ENCODE peak calls at places on chromosome 16, in six cellular contexts. I, D, X, K, Q and C are unnamed samples.
A peak's percentile ranks its signal among the peaks of the same experiment; 100 is the strongest.

GRCh38 chr16:15530085-15530484 is 95.7 kb downstream of the BMERB1 start:
- DNase-seq in X (no peak), D (no peak), K (no peak), Q (no peak), I (no peak), C (no peak)

GRCh38 chr16:56450275-56450889 is 750 bp downstream of the NUDT21 start:
- DNase-seq in Q (no peak), X (no peak), I (no peak), K (no peak), D (peak; percentile 28), C (peak; percentile 43)

GRCh38 chr16:553601-554296 is 6.4 kb upstream of the PRR35 start:
- DNase-seq in X (no peak), Q (no peak), K (no peak), I (no peak), D (no peak), C (no peak)

GRCh38 chr16:989354-989814 is 7.8 kb downstream of the SOX8 start:
- DNase-seq in I (no peak), K (no peak), D (no peak), X (no peak), Q (no peak), C (no peak)

GRCh38 chr16:87317766-87318121 is 552 bp upstream of the C16orf95 start:
- DNase-seq in I (peak; percentile 67), X (no peak), K (no peak), D (no peak), Q (no peak), C (peak; percentile 47)

GRCh38 chr16:80158766-80159165 is 382.0 kb upstream of the DYNLRB2 start:
- DNase-seq in Q (no peak), I (no peak), K (no peak), D (no peak), X (no peak), C (no peak)

GRCh38 chr16:53566568-53566967 is 63.6 kb upstream of the AKTIP start:
- DNase-seq in I (no peak), X (no peak), Q (no peak), D (no peak), K (no peak), C (no peak)

GRCh38 chr16:75053791-75054555 is 55.1 kb downstream of the ZNRF1 start:
- DNase-seq in X (no peak), I (peak; percentile 94), K (no peak), Q (no peak), D (peak; percentile 20), C (no peak)

GRCh38 chr16:1048442-1049112 is 24.0 kb upstream of the SSTR5 start:
- DNase-seq in K (no peak), X (peak; percentile 86), I (peak; percentile 14), Q (peak; percentile 41), D (peak; percentile 87), C (peak; percentile 93)

GRCh38 chr16:17454331-17454730 is 16.4 kb downstream of the XYLT1 start:
- DNase-seq in Q (no peak), D (no peak), X (no peak), K (no peak), I (no peak), C (no peak)

GRCh38 chr16:27745348-27745747 is 195.4 kb downstream of the KATNIP start:
- DNase-seq in X (no peak), K (no peak), I (peak; percentile 10), D (no peak), Q (no peak), C (no peak)

GRCh38 chr16:68257906-68258800 is 6.2 kb upstream of the SLC7A6 start:
- DNase-seq in Q (no peak), D (no peak), X (no peak), K (no peak), I (peak; percentile 95), C (no peak)

GRCh38 chr16:50838885-50839284 is 97.0 kb downstream of the CYLD start:
- DNase-seq in K (no peak), X (no peak), D (no peak), I (no peak), Q (no peak), C (no peak)

GRCh38 chr16:16861546-16861945 is 482.6 kb downstream of the NPIPA7 start:
- DNase-seq in I (peak; percentile 49), X (peak; percentile 60), D (peak; percentile 38), K (peak; percentile 46), Q (no peak), C (peak; percentile 83)

GRCh38 chr16:2335286-2335895 is 5.1 kb downstream of the ABCA3 start:
- DNase-seq in D (no peak), Q (no peak), K (no peak), X (no peak), I (no peak), C (no peak)

GRCh38 chr16:3490911-3491629 is 4.2 kb downstream of the C16orf90 start:
- DNase-seq in X (peak; percentile 45), Q (no peak), K (no peak), D (peak; percentile 31), I (peak; percentile 40), C (peak; percentile 53)

GRCh38 chr16:68309798-68310197 is 948 bp downstream of the SLC7A6OS start:
- DNase-seq in D (no peak), X (no peak), K (no peak), I (no peak), Q (no peak), C (no peak)

GRCh38 chr16:87202346-87202745 is 114.8 kb downstream of the C16orf95 start:
- DNase-seq in X (no peak), D (no peak), Q (no peak), K (no peak), I (no peak), C (no peak)

GRCh38 chr16:84600343-84601229 is 17.3 kb downstream of the COTL1 start:
- DNase-seq in D (no peak), Q (no peak), I (no peak), K (peak; percentile 91), X (no peak), C (no peak)
- TF ChIP-seq CREB1 in D (no peak), Q (no peak), I (no peak), K (no peak), X (no peak), C (no peak)

GRCh38 chr16:23482778-23483177 is 27.5 kb downstream of the GGA2 start:
- DNase-seq in X (no peak), I (no peak), K (no peak), Q (no peak), D (no peak), C (no peak)
- TF ChIP-seq CTCF in X (no peak), I (no peak), K (no peak), Q (no peak), D (no peak), C (no peak)

GRCh38 chr16:11306997-11307638 is 26.0 kb upstream of the PRM1 start:
- DNase-seq in I (peak; percentile 98), D (no peak), Q (no peak), X (no peak), K (no peak), C (no peak)

GRCh38 chr16:11303405-11304138 is 22.4 kb upstream of the PRM1 start:
- DNase-seq in I (no peak), X (no peak), Q (no peak), K (no peak), D (peak; percentile 23), C (no peak)

GRCh38 chr16:11308493-11309283 is 27.6 kb upstream of the PRM1 start:
- DNase-seq in K (peak; percentile 81), Q (no peak), D (peak; percentile 41), X (peak; percentile 41), I (peak; percentile 87), C (no peak)

GRCh38 chr16:11307639-11308492 is 26.7 kb upstream of the PRM1 start:
- DNase-seq in Q (no peak), I (no peak), K (no peak), X (no peak), D (no peak), C (no peak)

DNA sequence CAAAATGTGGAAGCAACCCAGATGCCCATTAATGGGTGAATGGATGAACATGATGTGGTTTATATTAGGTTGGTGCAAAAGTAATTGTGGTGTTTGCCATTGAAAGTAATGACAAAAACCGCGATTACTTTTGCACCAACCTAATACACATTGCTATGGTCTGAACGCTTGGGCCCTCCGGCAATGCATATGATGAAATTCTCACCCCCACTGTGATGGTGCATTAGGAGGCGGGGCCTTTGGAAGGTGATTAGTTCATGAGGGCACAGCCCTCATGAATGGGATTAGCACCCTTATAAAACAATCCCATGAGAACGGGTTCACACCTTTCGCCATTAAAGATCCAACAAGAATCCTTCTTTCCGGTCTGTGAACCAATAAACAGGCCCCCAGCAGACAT is 25.3 kb upstream of the PRM1 start:
- DNase-seq in X (no peak), K (no peak), Q (no peak), I (no peak), D (no peak), C (no peak)
- TF ChIP-seq CREB1 in X (no peak), K (no peak), Q (no peak), I (no peak), D (no peak), C (no peak)

GRCh38 chr16:65572156-65572555 is 450.3 kb upstream of the CDH11 start:
- DNase-seq in Q (no peak), D (no peak), K (no peak), I (no peak), X (no peak), C (no peak)
- TF ChIP-seq CTCF in Q (no peak), D (no peak), K (no peak), I (no peak), X (no peak), C (no peak)

DNA sequence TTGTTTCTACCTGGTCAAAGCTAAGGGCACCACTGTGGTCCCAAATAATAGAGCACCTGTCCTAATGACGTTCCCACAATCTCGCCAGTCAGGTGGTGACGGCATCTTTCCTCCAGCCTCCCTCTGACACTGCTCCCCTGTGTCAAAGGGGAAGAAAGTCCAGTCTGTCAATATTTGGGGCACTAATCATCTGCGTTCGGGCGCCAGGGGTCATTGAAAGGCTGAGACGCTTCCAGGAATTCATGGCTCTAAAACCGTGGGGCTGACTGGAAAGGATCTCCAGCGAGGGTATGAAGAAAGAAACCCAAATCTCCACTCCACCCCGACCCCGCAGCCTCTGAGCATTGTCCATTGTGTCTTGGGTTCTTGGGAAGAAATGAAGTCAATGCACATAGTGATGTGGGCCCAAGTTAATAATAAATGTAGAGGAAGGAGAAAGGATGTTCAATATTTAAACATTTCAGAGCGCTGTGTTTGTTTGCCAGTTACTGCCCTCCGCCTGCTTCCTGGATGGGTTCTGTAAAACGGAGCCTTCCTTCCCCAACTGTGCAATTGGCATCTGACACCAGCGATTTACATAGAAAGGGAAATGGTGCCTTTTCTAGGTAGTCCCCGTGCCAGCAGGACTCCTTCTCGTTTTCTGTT is 103.2 kb downstream of the SOCS1 start:
- DNase-seq in X (no peak), D (no peak), Q (no peak), I (peak; percentile 72), K (no peak), C (no peak)
- TF ChIP-seq CREB1 in X (no peak), D (no peak), Q (no peak), I (no peak), K (no peak), C (no peak)

GRCh38 chr16:83792391-83792790 is 15.4 kb upstream of the HSBP1 start:
- DNase-seq in D (no peak), K (no peak), X (no peak), Q (no peak), I (no peak), C (no peak)
- TF ChIP-seq CTCF in D (peak; percentile 12), K (no peak), X (no peak), Q (peak; percentile 11), I (no peak), C (peak; percentile 37)